ENCODE peak calls at places on chromosomes 16 and 17, in ten cellular contexts. T is body of pancreas; B is left ventricle myocardium inferior; K is CD8-positive, alpha-beta memory T cell; Z is neural progenitor cell; F is iPS DF 6.9; M is GM12878; Q is cardiac muscle cell; I is SK-N-SH; E is ascending aorta. O is an unnamed sample. For H3K4me1, the result is how much of the 10 kb centered on the place peaks cover.

GRCh38 chr17:58965221-58965620 is 141.5 kb downstream of the TRIM37 start:
- DNase-seq in T (no peak), B (no peak), K (no peak), Z (no peak), F (no peak), M (no peak), Q (no peak), I (no peak), E (no peak), O (no peak)

GRCh38 chr17:75525806-75526554 is 483 bp downstream of the LLGL2 start:
- DNase-seq in T (peak), B (no peak), K (no peak), Z (peak), F (no peak), M (no peak), Q (peak), I (peak), E (no peak), O (no peak)

GRCh38 chr16:11034481-11034931 is 90.1 kb downstream of the CLEC16A start:
- DNase-seq in T (no peak), B (peak), K (no peak), Z (no peak), F (no peak), M (no peak), Q (peak), I (no peak), E (peak), O (no peak)

GRCh38 chr16:79154081-79154480 is 446.5 kb downstream of the MAF start:
- DNase-seq in T (no peak), B (no peak), K (no peak), Z (peak), F (no peak), M (no peak), Q (no peak), I (no peak), E (no peak), O (no peak)

GRCh38 chr17:80539022-80539421 is 5.6 kb upstream of the RPTOR start:
- DNase-seq in T (no peak), B (no peak), K (no peak), Z (peak), F (no peak), M (no peak), Q (no peak), I (no peak), E (no peak), O (no peak)

GRCh38 chr17:61689610-61690180 is 98.7 kb upstream of the NACA2 start:
- DNase-seq in T (no peak), B (no peak), K (no peak), Z (no peak), F (no peak), M (no peak), Q (no peak), I (no peak), E (no peak), O (no peak)

GRCh38 chr17:69430488-69430887 is 16.0 kb downstream of the MAP2K6 start:
- DNase-seq in T (no peak), B (no peak), K (no peak), Z (no peak), F (no peak), M (no peak), Q (peak), I (no peak), E (no peak), O (no peak)

GRCh38 chr16:62408760-62409159 is 372.5 kb upstream of the CDH8 start:
- DNase-seq in T (no peak), B (no peak), K (no peak), Z (peak), F (peak), M (no peak), Q (peak), I (no peak), E (no peak), O (no peak)

GRCh38 chr16:86064431-86065250 is 165.7 kb downstream of the IRF8 start:
- DNase-seq in T (no peak), B (no peak), K (no peak), Z (no peak), F (no peak), M (no peak), Q (no peak), I (no peak), E (no peak), O (no peak)

GRCh38 chr17:47837401-47838039 is 3.6 kb downstream of the SCRN2 start:
- DNase-seq in T (no peak), B (no peak), K (no peak), Z (no peak), F (no peak), M (no peak), Q (no peak), I (no peak), E (no peak), O (no peak)

GRCh38 chr17:70320642-70321345 is 151.5 kb downstream of the KCNJ2 start:
- DNase-seq in T (peak), B (peak), K (no peak), Z (no peak), F (no peak), M (no peak), Q (peak), I (peak), E (no peak), O (no peak)

GRCh38 chr17:14082848-14083247 is 13.5 kb downstream of the COX10 start:
- DNase-seq in T (no peak), B (no peak), K (no peak), Z (no peak), F (no peak), M (no peak), Q (no peak), I (no peak), E (no peak), O (no peak)

GRCh38 chr17:55304171-55304859 is 39.6 kb downstream of the HLF start:
- DNase-seq in T (no peak), B (no peak), K (no peak), Z (no peak), F (no peak), M (no peak), Q (no peak), I (no peak), E (no peak), O (no peak)

GRCh38 chr17:45225051-45225700 is 3.5 kb downstream of the FMNL1 start:
- DNase-seq in T (no peak), B (no peak), K (peak), Z (no peak), F (no peak), M (no peak), Q (no peak), I (no peak), E (peak), O (no peak)
- H3K4me1 ChIP-seq in T (under half), B (half or more), K (half or more), Z (under half), F (under half), M (half or more), Q (under half), I (under half), E (under half), O (under half)

GRCh38 chr16:8945626-8946296 is 17.9 kb downstream of the USP7 start:
- DNase-seq in T (no peak), B (no peak), K (no peak), Z (no peak), F (no peak), M (no peak), Q (no peak), I (no peak), E (no peak), O (no peak)
- H3K4me1 ChIP-seq in T (half or more), B (half or more), K (half or more), Z (under half), F (under half), M (half or more), Q (under half), I (under half), E (under half), O (half or more)

DNA sequence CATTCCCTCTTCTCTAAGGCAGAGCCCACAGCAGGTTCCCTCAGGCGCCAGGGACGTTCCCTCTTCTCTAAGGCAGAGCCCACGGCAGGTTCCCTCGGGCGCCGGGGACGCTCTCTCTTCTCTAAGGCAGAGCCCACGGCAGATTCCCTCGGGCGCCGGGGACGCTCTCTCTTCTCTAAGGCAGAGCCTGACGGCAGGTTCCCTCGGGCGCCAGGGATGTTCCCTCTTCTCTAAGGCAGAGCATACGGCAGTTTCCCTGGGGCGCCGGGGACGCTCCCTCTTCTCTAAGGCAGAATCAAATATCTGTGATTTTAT is 24.3 kb downstream of the ACSF3 start:
- DNase-seq in T (no peak), B (peak), K (no peak), Z (no peak), F (no peak), M (no peak), Q (no peak), I (no peak), E (no peak), O (no peak)
- H3K4me1 ChIP-seq in T (under half), B (under half), K (half or more), Z (under half), F (under half), M (under half), Q (under half), I (under half), E (under half), O (under half)

GRCh38 chr16:15494231-15494630 is 59.8 kb downstream of the BMERB1 start:
- DNase-seq in T (no peak), B (no peak), K (no peak), Z (no peak), F (no peak), M (no peak), Q (no peak), I (no peak), E (peak), O (no peak)

GRCh38 chr16:15498427-15499175 is 64.2 kb downstream of the BMERB1 start:
- DNase-seq in T (no peak), B (no peak), K (no peak), Z (peak), F (no peak), M (no peak), Q (no peak), I (no peak), E (no peak), O (no peak)

GRCh38 chr16:15493416-15494181 is 59.2 kb downstream of the BMERB1 start:
- DNase-seq in T (no peak), B (no peak), K (no peak), Z (no peak), F (no peak), M (no peak), Q (no peak), I (no peak), E (peak), O (no peak)

GRCh38 chr16:15492091-15492740 is 57.8 kb downstream of the BMERB1 start:
- DNase-seq in T (no peak), B (no peak), K (no peak), Z (no peak), F (no peak), M (no peak), Q (no peak), I (no peak), E (peak), O (no peak)

GRCh38 chr16:15495898-15496297 is 61.5 kb downstream of the BMERB1 start:
- DNase-seq in T (no peak), B (no peak), K (no peak), Z (no peak), F (no peak), M (no peak), Q (no peak), I (no peak), E (no peak), O (no peak)
- H3K4me1 ChIP-seq in T (under half), B (under half), K (under half), Z (under half), F (under half), M (under half), Q (under half), I (under half), E (under half), O (under half)

DNA sequence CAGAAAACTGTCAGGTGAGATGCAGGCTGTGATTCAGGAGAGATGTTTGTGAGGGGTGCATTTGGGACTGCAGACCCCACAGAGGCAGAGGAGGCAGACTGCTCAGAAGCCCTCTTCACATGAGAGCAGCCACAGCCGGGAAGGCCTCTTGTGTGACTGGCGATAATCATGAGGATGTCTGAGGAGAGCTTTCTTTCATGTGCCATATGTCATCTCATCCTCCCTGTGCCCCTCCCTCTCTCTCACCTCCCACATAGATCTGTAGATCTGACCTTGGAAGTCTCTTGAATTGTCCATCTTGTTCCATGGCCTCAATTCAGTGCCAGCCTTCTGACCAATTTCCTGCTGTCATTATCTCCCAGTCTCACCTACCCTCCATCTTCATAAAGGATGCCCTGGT is 50.5 kb downstream of the EPN2 start:
- DNase-seq in T (no peak), B (no peak), K (no peak), Z (no peak), F (no peak), M (no peak), Q (no peak), I (no peak), E (no peak), O (no peak)
- H3K4me1 ChIP-seq in T (under half), B (half or more), K (under half), Z (under half), F (under half), M (under half), Q (under half), I (under half), E (under half), O (half or more)

GRCh38 chr17:17052462-17053221 is 10.4 kb downstream of the MPRIP start:
- DNase-seq in T (no peak), B (no peak), K (no peak), Z (no peak), F (no peak), M (no peak), Q (no peak), I (no peak), E (peak), O (no peak)

GRCh38 chr17:17056167-17056562 is 13.9 kb downstream of the MPRIP start:
- DNase-seq in T (no peak), B (no peak), K (no peak), Z (no peak), F (no peak), M (no peak), Q (no peak), I (no peak), E (peak), O (no peak)

GRCh38 chr17:17055286-17056166 is 13.3 kb downstream of the MPRIP start:
- DNase-seq in T (peak), B (no peak), K (no peak), Z (no peak), F (no peak), M (no peak), Q (no peak), I (no peak), E (peak), O (no peak)

GRCh38 chr17:17053446-17054379 is 11.5 kb downstream of the MPRIP start:
- DNase-seq in T (no peak), B (no peak), K (no peak), Z (no peak), F (no peak), M (no peak), Q (no peak), I (no peak), E (peak), O (no peak)

DNA sequence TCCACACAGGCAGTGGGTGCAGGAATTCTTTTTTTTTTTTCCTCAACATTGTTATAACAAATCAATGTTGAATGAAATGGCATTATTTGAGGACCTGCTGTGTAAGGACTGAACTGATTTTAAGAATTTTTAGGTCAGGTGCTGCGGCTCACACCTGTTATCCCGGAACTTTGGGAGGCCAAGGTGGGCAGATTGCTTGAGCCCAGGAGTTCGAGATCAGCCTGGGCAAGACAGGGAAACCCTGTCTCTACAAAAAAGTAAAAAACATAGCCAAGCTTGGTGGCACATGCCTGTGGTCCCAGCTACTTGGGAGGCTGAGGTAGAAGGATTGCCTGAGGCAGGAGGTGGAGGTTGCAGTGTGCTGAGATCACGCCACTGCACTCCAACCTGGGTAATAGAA is 12.4 kb downstream of the MPRIP start:
- DNase-seq in T (no peak), B (no peak), K (no peak), Z (no peak), F (no peak), M (no peak), Q (no peak), I (no peak), E (peak), O (no peak)
- H3K4me1 ChIP-seq in T (half or more), B (half or more), K (under half), Z (under half), F (under half), M (under half), Q (under half), I (under half), E (under half), O (under half)

GRCh38 chr17:50063516-50064252 is 7.8 kb downstream of the ITGA3 start:
- DNase-seq in T (no peak), B (no peak), K (no peak), Z (no peak), F (no peak), M (no peak), Q (no peak), I (no peak), E (peak), O (no peak)
- H3K4me1 ChIP-seq in T (under half), B (half or more), K (under half), Z (under half), F (under half), M (under half), Q (half or more), I (half or more), E (half or more), O (under half)

GRCh38 chr16:1713933-1714332 is 7.9 kb downstream of the MAPK8IP3 start:
- DNase-seq in T (no peak), B (no peak), K (no peak), Z (no peak), F (no peak), M (peak), Q (no peak), I (no peak), E (no peak), O (no peak)
- H3K4me1 ChIP-seq in T (under half), B (half or more), K (under half), Z (under half), F (under half), M (under half), Q (under half), I (under half), E (under half), O (under half)

DNA sequence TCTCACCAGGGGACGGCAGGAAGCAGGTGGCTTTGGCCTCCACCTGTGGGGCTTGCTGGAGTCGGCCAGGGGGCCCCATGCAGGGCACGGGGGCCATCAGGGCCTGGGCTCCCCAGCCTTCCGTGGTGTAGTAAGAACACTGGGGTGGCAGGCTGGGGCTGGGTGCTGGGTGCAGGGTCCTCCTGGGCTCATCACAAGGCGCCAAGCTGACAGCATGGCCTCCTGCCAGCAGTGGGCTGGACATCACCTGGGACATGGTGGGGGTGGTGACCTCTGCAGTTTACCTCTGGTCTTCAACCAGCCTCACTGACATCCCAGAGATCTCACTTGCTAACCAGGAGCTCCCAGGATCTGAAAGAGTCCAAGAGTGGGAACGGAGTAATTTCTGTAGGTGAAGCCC is 5.3 kb downstream of the TNS4 start:
- DNase-seq in T (no peak), B (no peak), K (no peak), Z (no peak), F (no peak), M (no peak), Q (no peak), I (no peak), E (no peak), O (no peak)
- H3K4me1 ChIP-seq in T (under half), B (under half), K (under half), Z (under half), F (under half), M (under half), Q (under half), I (under half), E (under half), O (under half)

GRCh38 chr17:82333279-82334171 is at the start of gene SECTM1:
- DNase-seq in T (peak), B (peak), K (no peak), Z (peak), F (no peak), M (no peak), Q (no peak), I (peak), E (no peak), O (peak)

GRCh38 chr17:82331345-82331939 is 2.1 kb downstream of the SECTM1 start:
- DNase-seq in T (no peak), B (no peak), K (no peak), Z (no peak), F (no peak), M (no peak), Q (no peak), I (no peak), E (no peak), O (no peak)

GRCh38 chr17:82332669-82333278 is 792 bp downstream of the SECTM1 start:
- DNase-seq in T (peak), B (peak), K (no peak), Z (no peak), F (no peak), M (no peak), Q (no peak), I (peak), E (no peak), O (no peak)

GRCh38 chr17:82334622-82335394 is 1.2 kb upstream of the SECTM1 start:
- DNase-seq in T (no peak), B (no peak), K (no peak), Z (no peak), F (no peak), M (no peak), Q (no peak), I (no peak), E (no peak), O (no peak)

DNA sequence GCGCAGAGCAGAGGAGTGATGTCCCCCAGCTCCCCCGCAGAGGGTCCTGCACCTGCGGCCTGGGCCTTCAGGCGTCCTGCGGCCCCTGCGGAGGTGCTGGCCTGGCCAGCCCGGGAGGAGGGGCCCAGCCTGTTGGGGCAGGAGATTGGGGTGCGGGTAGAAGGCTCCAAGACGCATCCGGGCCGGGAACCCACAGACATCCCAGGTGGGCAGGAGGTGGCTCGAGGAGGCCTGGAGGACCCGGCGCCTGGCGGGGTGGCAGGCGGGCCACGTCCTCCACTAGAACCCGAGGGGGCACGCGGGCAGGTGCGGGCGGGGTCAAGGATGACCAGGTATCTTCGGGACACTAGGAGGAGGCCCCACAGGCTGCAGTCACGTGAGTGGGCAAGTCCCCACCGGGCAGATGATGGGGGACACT is 647 bp upstream of the SECTM1 start:
- DNase-seq in T (no peak), B (no peak), K (no peak), Z (no peak), F (no peak), M (no peak), Q (no peak), I (no peak), E (no peak), O (no peak)
- H3K4me1 ChIP-seq in T (half or more), B (half or more), K (under half), Z (under half), F (under half), M (under half), Q (under half), I (under half), E (under half), O (under half)

O was measured in tibial nerve.